ENCODE peak calls at places on chromosomes 16 and 17, in six cellular contexts. O is neural progenitor cell, V is MM.1S, J is endothelial cell of umbilical vein, Y is mesendoderm, P is endodermal cell. N is an unnamed sample. For H3K36me3, the result is how much of the 10 kb centered on the place peaks cover.

GRCh38 chr17:75910699-75911098 is 6.0 kb upstream of the MRPL38 start:
- DNase-seq in O (peak), V (no peak), J (no peak), Y (peak), P (peak), N (no peak)

GRCh38 chr17:62098623-62099231 is 33.6 kb upstream of the MED13 start:
- DNase-seq in O (no peak), V (peak), J (no peak), Y (no peak), P (no peak), N (no peak)

GRCh38 chr17:82152556-82153294 is 54.7 kb upstream of the FASN start:
- DNase-seq in O (no peak), V (no peak), J (no peak), Y (no peak), P (no peak), N (no peak)

GRCh38 chr17:57313276-57313835 is 57.0 kb downstream of the MSI2 start:
- DNase-seq in O (peak), V (no peak), J (no peak), Y (no peak), P (peak), N (no peak)

GRCh38 chr16:89338863-89339262 is 121.4 kb downstream of the ZNF778 start:
- DNase-seq in O (no peak), V (no peak), J (no peak), Y (no peak), P (no peak), N (no peak)

GRCh38 chr17:2449486-2449885 is 48.6 kb upstream of the MNT start:
- DNase-seq in O (no peak), V (no peak), J (no peak), Y (no peak), P (no peak), N (no peak)

GRCh38 chr16:30032083-30032819 is 1.2 kb upstream of the TLCD3B start:
- DNase-seq in O (peak), V (peak), J (peak), Y (peak), P (peak), N (peak)

GRCh38 chr17:28466521-28467048 is 6.9 kb upstream of the SLC13A2 start:
- DNase-seq in O (no peak), V (no peak), J (no peak), Y (peak), P (peak), N (peak)

GRCh38 chr16:2512920-2513404 is 790 bp upstream of the ATP6V0C start:
- DNase-seq in O (peak), V (peak), J (no peak), Y (peak), P (peak), N (no peak)

GRCh38 chr17:45739786-45740185 is 44.3 kb upstream of the CRHR1 start:
- DNase-seq in O (no peak), V (no peak), J (no peak), Y (no peak), P (peak), N (no peak)

GRCh38 chr17:50203589-50204345 is 2.3 kb upstream of the COL1A1 start:
- DNase-seq in O (no peak), V (no peak), J (no peak), Y (no peak), P (no peak), N (no peak)

GRCh38 chr17:4617090-4617489 is 24.4 kb downstream of the ALOX15 start:
- DNase-seq in O (no peak), V (no peak), J (no peak), Y (no peak), P (peak), N (no peak)

GRCh38 chr17:45974916-45975630 is 24.0 kb upstream of the STH start:
- DNase-seq in O (no peak), V (no peak), J (no peak), Y (no peak), P (no peak), N (no peak)

GRCh38 chr16:55444754-55445485 is 34.1 kb upstream of the MMP2 start:
- DNase-seq in O (no peak), V (no peak), J (peak), Y (no peak), P (no peak), N (no peak)

GRCh38 chr16:76837872-76838271 is 353.1 kb upstream of the MON1B start:
- DNase-seq in O (no peak), V (peak), J (no peak), Y (no peak), P (peak), N (peak)

GRCh38 chr17:49494937-49495841 is at the start of gene NGFR:
- DNase-seq in O (peak), V (peak), J (peak), Y (peak), P (peak), N (peak)

GRCh38 chr17:48553837-48554236 is 8.9 kb upstream of the HOXB2 start:
- DNase-seq in O (no peak), V (no peak), J (no peak), Y (no peak), P (no peak), N (peak)

GRCh38 chr17:82240506-82241182 is 11.8 kb downstream of the SLC16A3 start:
- DNase-seq in O (no peak), V (no peak), J (no peak), Y (no peak), P (peak), N (no peak)

GRCh38 chr17:57570740-57571344 is 174.3 kb downstream of the CCDC182 start:
- DNase-seq in O (no peak), V (no peak), J (no peak), Y (no peak), P (peak), N (no peak)

GRCh38 chr17:71084219-71084618 is 914.9 kb downstream of the KCNJ2 start:
- DNase-seq in O (peak), V (peak), J (no peak), Y (peak), P (peak), N (peak)

GRCh38 chr17:80416940-80417293 is 1.9 kb downstream of the ENDOV start:
- DNase-seq in O (no peak), V (no peak), J (no peak), Y (no peak), P (no peak), N (no peak)

GRCh38 chr16:651844-652243 is 2.7 kb downstream of the WDR90 start:
- DNase-seq in O (no peak), V (no peak), J (no peak), Y (no peak), P (no peak), N (no peak)

DNA sequence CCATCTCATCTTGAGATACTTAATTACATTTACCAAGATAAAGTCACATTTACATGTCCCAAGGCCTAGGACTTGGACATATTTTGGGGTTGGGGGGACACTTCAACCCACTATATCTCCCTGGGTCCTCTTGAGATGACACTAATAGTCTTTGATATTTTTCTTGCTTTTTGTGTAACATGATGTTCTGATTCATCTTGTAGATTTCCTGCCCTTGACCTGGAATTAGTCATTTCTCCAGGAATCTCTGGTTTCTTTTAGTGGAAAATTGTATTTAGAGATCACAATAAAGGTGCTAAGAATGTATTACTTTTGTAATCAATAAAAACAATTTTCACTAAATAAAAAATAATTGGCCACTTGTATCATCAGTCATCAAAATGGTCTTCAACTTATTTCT is 157.3 kb downstream of the VPS53 start:
- DNase-seq in O (no peak), V (no peak), J (peak), Y (no peak), P (no peak), N (no peak)
- H3K9ac ChIP-seq in O (no peak), V (no peak), J (no peak), Y (no peak), P (no peak), N (no peak)

DNA sequence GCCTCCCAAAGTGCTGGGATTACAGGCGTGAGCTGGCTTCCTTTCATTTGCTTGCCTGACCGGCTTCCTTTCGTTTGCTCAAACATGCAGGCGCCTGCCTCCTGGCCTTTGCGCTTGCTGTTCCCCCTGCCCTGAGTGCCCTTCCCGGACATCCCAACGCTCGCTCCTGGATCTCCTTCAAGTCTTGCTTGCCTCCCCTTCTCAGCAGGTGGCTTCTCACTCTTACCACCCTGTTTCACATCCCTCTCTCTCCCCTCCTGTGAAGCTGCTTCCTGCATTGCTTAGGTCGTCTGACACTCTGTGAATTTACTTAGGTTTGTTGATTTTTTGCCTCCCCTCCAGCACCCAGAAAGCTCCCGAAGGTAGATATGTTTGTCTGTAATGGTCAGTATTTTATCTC is 25.6 kb upstream of the NDRG4 start:
- DNase-seq in O (no peak), V (no peak), J (peak), Y (peak), P (peak), N (no peak)
- H3K36me3 ChIP-seq in O (under half), V (under half), J (under half), Y (under half), P (under half), N (under half)

GRCh38 chr16:79049040-79049439 is 551.5 kb downstream of the MAF start:
- DNase-seq in O (no peak), V (no peak), J (no peak), Y (no peak), P (no peak), N (no peak)

GRCh38 chr16:79051313-79051712 is 549.2 kb downstream of the MAF start:
- DNase-seq in O (no peak), V (no peak), J (no peak), Y (no peak), P (no peak), N (no peak)

GRCh38 chr16:79047337-79047736 is 553.2 kb downstream of the MAF start:
- DNase-seq in O (no peak), V (peak), J (no peak), Y (peak), P (no peak), N (no peak)

GRCh38 chr16:79053577-79053976 is 547.0 kb downstream of the MAF start:
- DNase-seq in O (no peak), V (no peak), J (no peak), Y (no peak), P (no peak), N (no peak)

DNA sequence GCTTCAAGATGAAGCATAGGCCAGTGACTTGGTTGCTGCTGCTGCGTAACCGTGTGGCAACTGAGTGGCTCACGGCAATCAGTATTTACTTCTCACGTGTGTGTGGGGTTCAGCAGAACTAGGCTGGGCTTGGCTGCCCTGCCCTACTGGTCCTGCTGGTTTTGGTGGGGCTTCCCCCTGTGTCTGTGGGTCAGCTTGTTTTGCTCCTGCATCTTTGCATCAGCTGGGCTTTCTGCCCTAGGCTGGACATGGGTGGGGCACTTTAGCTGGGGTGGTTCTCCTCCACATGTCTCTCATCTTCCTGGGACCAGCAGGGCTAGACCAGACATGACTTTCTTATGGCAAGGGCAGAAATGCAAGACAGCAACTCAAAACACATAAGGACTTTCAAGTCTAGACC is 550.5 kb downstream of the MAF start:
- DNase-seq in O (no peak), V (no peak), J (no peak), Y (no peak), P (no peak), N (peak)
- H3K9ac ChIP-seq in O (no peak), V (no peak), J (no peak), Y (no peak), P (no peak), N (no peak)

GRCh38 chr17:30505868-30506417 is 28.7 kb downstream of the GOSR1 start:
- DNase-seq in O (no peak), V (no peak), J (no peak), Y (no peak), P (no peak), N (no peak)
- H3K36me3 ChIP-seq in O (under half), V (under half), J (under half), Y (under half), P (half or more), N (under half)

DNA sequence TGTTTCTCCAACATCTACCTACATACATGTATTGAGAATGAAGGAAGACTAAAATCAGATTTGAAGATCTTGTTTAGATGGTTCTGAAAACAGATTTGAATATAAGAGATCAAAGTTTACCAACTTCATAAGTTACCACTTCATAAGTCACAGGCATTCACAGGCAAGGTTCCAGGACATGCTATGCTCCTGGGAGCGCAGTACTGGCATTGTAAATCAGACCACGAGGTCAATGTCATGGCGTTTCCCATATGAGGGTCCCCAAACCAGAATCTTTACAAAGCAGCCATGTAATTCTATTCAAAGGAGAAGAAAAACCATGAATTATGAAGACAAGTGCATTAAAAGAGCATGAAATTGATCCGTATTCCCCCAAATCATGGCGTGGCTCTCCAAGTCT is 3.0 kb downstream of the CDH11 start:
- DNase-seq in O (no peak), V (no peak), J (peak), Y (no peak), P (no peak), N (no peak)
- H3K9ac ChIP-seq in O (no peak), V (no peak), J (peak), Y (no peak), P (no peak), N (no peak)

GRCh38 chr16:17598968-17599367 is 128.2 kb upstream of the XYLT1 start:
- DNase-seq in O (no peak), V (no peak), J (no peak), Y (no peak), P (no peak), N (no peak)
- H3K36me3 ChIP-seq in O (under half), V (under half), J (under half), Y (under half), P (under half), N (under half)